ENCODE peak calls at places on chromosomes 4 and X, in four cellular contexts. One of them, this sample, is unnamed.

GRCh38 chrX:128781506-128781905 is 729.3 kb upstream of the ACTRT1 start:
- DNase-seq in NB4: peak; percentile 33
- DNase-seq in CD8-positive, alpha-beta memory T cell: peak; percentile 14
- DNase-seq in cardiac fibroblast: no peak
- DNase-seq in this sample: no peak

GRCh38 chr4:86543560-86544312 is 50.4 kb upstream of the PTPN13 start:
- DNase-seq in NB4: no peak
- DNase-seq in CD8-positive, alpha-beta memory T cell: no peak
- DNase-seq in cardiac fibroblast: peak; percentile 24
- DNase-seq in this sample: peak; percentile 37

GRCh38 chrX:30887721-30888120 is 1.3 kb downstream of the TAB3 start:
- DNase-seq in NB4: no peak
- DNase-seq in CD8-positive, alpha-beta memory T cell: no peak
- DNase-seq in cardiac fibroblast: no peak
- DNase-seq in this sample: no peak

GRCh38 chr4:2095236-2096072 is 36.3 kb downstream of the NAT8L start:
- DNase-seq in NB4: no peak
- DNase-seq in CD8-positive, alpha-beta memory T cell: no peak
- DNase-seq in cardiac fibroblast: no peak
- DNase-seq in this sample: no peak

GRCh38 chr4:54440394-54441223 is 211.5 kb downstream of the PDGFRA start:
- DNase-seq in NB4: peak; percentile 49
- DNase-seq in CD8-positive, alpha-beta memory T cell: no peak
- DNase-seq in cardiac fibroblast: peak; percentile 54
- DNase-seq in this sample: peak; percentile 61

GRCh38 chr4:181018472-181018871 is 1224.7 kb upstream of the TENM3 start:
- DNase-seq in NB4: no peak
- DNase-seq in CD8-positive, alpha-beta memory T cell: no peak
- DNase-seq in cardiac fibroblast: no peak
- DNase-seq in this sample: no peak

GRCh38 chrX:146602246-146602645 is 207.3 kb upstream of the CXorf51B start:
- DNase-seq in NB4: no peak
- DNase-seq in CD8-positive, alpha-beta memory T cell: no peak
- DNase-seq in cardiac fibroblast: no peak
- DNase-seq in this sample: no peak

GRCh38 chrX:119989905-119990408 is 46.4 kb upstream of the NKAP start:
- DNase-seq in NB4: peak; percentile 36
- DNase-seq in CD8-positive, alpha-beta memory T cell: no peak
- DNase-seq in cardiac fibroblast: no peak
- DNase-seq in this sample: no peak

GRCh38 chr4:168167714-168168284 is 75.5 kb downstream of the ANXA10 start:
- DNase-seq in NB4: no peak
- DNase-seq in CD8-positive, alpha-beta memory T cell: no peak
- DNase-seq in cardiac fibroblast: no peak
- DNase-seq in this sample: peak; percentile 31

GRCh38 chr4:5399790-5400421 is 308.5 kb downstream of the EVC2 start:
- DNase-seq in NB4: peak; percentile 52
- DNase-seq in CD8-positive, alpha-beta memory T cell: no peak
- DNase-seq in cardiac fibroblast: peak; percentile 50
- DNase-seq in this sample: peak; percentile 36

GRCh38 chrX:99398578-99398977 is 1011.5 kb downstream of the PCDH19 start:
- DNase-seq in NB4: no peak
- DNase-seq in CD8-positive, alpha-beta memory T cell: no peak
- DNase-seq in cardiac fibroblast: no peak
- DNase-seq in this sample: no peak

GRCh38 chr4:102299708-102300107 is 45.6 kb downstream of the SLC39A8 start:
- DNase-seq in NB4: peak; percentile 47
- DNase-seq in CD8-positive, alpha-beta memory T cell: peak; percentile 21
- DNase-seq in cardiac fibroblast: peak; percentile 74
- DNase-seq in this sample: peak; percentile 75

GRCh38 chrX:149259241-149259640 is 245.9 kb downstream of the IDS start:
- DNase-seq in NB4: no peak
- DNase-seq in CD8-positive, alpha-beta memory T cell: no peak
- DNase-seq in cardiac fibroblast: peak; percentile 6
- DNase-seq in this sample: peak; percentile 17

GRCh38 chrX:9312922-9313867 is 151.7 kb upstream of the TBL1X start:
- DNase-seq in NB4: peak; percentile 60
- DNase-seq in CD8-positive, alpha-beta memory T cell: peak; percentile 52
- DNase-seq in cardiac fibroblast: no peak
- DNase-seq in this sample: no peak

GRCh38 chr4:39036172-39036571 is 4.0 kb upstream of the TMEM156 start:
- DNase-seq in NB4: no peak
- DNase-seq in CD8-positive, alpha-beta memory T cell: no peak
- DNase-seq in cardiac fibroblast: peak; percentile 54
- DNase-seq in this sample: peak; percentile 65

GRCh38 chr4:95294291-95294690 is 254.5 kb downstream of the UNC5C start:
- DNase-seq in NB4: no peak
- DNase-seq in CD8-positive, alpha-beta memory T cell: no peak
- DNase-seq in cardiac fibroblast: no peak
- DNase-seq in this sample: no peak

GRCh38 chrX:73262991-73263390 is 48.3 kb upstream of the NAP1L2 start:
- DNase-seq in NB4: peak; percentile 32
- DNase-seq in CD8-positive, alpha-beta memory T cell: peak; percentile 3
- DNase-seq in cardiac fibroblast: no peak
- DNase-seq in this sample: no peak

GRCh38 chr4:102715057-102715456 is 45.7 kb downstream of the MANBA start:
- DNase-seq in NB4: no peak
- DNase-seq in CD8-positive, alpha-beta memory T cell: no peak
- DNase-seq in cardiac fibroblast: no peak
- DNase-seq in this sample: no peak

GRCh38 chrX:37765507-37765906 is 14.4 kb upstream of the CYBB start:
- DNase-seq in NB4: peak; percentile 84
- DNase-seq in CD8-positive, alpha-beta memory T cell: no peak
- DNase-seq in cardiac fibroblast: no peak
- DNase-seq in this sample: no peak

GRCh38 chrX:139286342-139286741 is 244.2 kb upstream of the F9 start:
- DNase-seq in NB4: no peak
- DNase-seq in CD8-positive, alpha-beta memory T cell: no peak
- DNase-seq in cardiac fibroblast: no peak
- DNase-seq in this sample: no peak

DNA sequence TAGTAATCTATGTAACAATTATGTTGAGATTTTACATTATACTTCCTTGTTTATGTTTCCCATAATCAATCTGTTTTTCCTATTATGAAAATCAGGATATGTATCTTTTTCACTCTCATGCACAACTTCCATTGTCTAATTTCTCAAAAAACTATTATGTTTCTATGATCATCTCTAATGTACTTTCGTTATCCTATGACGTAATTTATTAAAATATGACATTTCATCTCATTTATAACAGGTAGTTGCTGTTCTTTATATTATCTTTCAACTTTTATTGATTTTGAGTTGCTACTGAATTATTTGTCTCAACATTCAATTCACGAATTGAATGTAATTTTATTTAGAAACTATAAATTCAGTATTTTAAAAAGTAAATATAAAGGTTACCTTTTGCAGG is 100.8 kb upstream of the MAGEB18 start:
- DNase-seq in NB4: no peak
- DNase-seq in CD8-positive, alpha-beta memory T cell: no peak
- DNase-seq in cardiac fibroblast: no peak
- DNase-seq in this sample: no peak
- H3K4me3 ChIP-seq in NB4: no peak overlapping the region
- H3K4me3 ChIP-seq in CD8-positive, alpha-beta memory T cell: no peak overlapping the region
- H3K4me3 ChIP-seq in cardiac fibroblast: no peak overlapping the region
- H3K4me3 ChIP-seq in this sample: no peak overlapping the region

DNA sequence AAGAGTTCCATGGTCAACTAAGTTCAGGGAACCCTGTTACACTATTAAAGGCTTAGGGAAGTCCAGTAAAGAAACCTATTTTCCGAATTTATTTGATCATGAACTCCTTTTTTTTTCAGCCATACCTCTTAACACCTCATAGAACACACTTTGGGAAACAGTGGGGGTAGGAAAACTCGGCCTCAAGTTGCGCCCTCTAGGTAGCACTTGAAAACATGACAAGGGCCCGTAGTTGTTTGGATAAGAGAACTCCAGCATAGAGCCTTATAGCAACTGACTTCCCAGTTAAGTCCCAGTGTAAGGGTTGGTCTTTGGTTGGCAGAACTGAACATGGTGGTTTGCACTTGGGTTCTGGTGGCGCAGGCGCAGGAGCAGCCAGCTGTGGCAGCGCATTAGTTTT is 14.4 kb downstream of the OGT start:
- DNase-seq in NB4: no peak
- DNase-seq in CD8-positive, alpha-beta memory T cell: no peak
- DNase-seq in cardiac fibroblast: no peak
- DNase-seq in this sample: no peak
- H3K4me3 ChIP-seq in NB4: no peak overlapping the region
- H3K4me3 ChIP-seq in CD8-positive, alpha-beta memory T cell: no peak overlapping the region
- H3K4me3 ChIP-seq in cardiac fibroblast: no peak overlapping the region
- H3K4me3 ChIP-seq in this sample: no peak overlapping the region

GRCh38 chrX:11663875-11664210 is 1.9 kb downstream of the ARHGAP6 start:
- DNase-seq in NB4: no peak
- DNase-seq in CD8-positive, alpha-beta memory T cell: no peak
- DNase-seq in cardiac fibroblast: no peak
- DNase-seq in this sample: no peak

GRCh38 chrX:11667286-11667685 is 1.6 kb upstream of the ARHGAP6 start:
- DNase-seq in NB4: no peak
- DNase-seq in CD8-positive, alpha-beta memory T cell: no peak
- DNase-seq in cardiac fibroblast: no peak
- DNase-seq in this sample: no peak

GRCh38 chrX:11664211-11664888 is 1.4 kb downstream of the ARHGAP6 start:
- DNase-seq in NB4: no peak
- DNase-seq in CD8-positive, alpha-beta memory T cell: no peak
- DNase-seq in cardiac fibroblast: peak; percentile 22
- DNase-seq in this sample: peak; percentile 11

GRCh38 chrX:11665144-11666040 is at the start of gene ARHGAP6:
- DNase-seq in NB4: no peak
- DNase-seq in CD8-positive, alpha-beta memory T cell: no peak
- DNase-seq in cardiac fibroblast: peak; percentile 72
- DNase-seq in this sample: peak; percentile 62

DNA sequence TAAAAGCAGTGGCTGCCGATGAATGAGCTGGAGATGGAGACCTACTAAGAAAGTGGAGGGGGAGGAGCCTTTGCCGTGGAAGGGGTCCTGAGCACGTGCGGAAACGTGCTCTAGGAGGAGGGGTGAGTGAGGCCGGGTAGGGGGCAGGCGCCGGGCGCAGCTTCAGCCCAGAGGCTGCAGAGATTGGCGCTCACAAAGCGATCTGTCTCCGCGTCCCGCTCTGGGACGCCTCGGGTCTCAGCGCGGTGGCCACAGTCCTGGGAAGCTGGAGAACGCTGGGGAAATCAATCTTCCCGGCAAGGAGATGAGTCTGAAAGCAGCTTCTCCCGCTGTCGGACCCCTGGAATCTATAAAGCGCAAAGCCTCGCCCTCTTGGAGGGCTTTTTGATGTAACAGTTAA is 460 bp upstream of the ARHGAP6 start:
- DNase-seq in NB4: no peak
- DNase-seq in CD8-positive, alpha-beta memory T cell: no peak
- DNase-seq in cardiac fibroblast: peak; percentile 2
- DNase-seq in this sample: no peak
- H3K4me3 ChIP-seq in NB4: no peak overlapping the region
- H3K4me3 ChIP-seq in CD8-positive, alpha-beta memory T cell: no peak overlapping the region
- H3K4me3 ChIP-seq in cardiac fibroblast: peak overlapping the region; percentile 45
- H3K4me3 ChIP-seq in this sample: peak overlapping the region; percentile 56

DNA sequence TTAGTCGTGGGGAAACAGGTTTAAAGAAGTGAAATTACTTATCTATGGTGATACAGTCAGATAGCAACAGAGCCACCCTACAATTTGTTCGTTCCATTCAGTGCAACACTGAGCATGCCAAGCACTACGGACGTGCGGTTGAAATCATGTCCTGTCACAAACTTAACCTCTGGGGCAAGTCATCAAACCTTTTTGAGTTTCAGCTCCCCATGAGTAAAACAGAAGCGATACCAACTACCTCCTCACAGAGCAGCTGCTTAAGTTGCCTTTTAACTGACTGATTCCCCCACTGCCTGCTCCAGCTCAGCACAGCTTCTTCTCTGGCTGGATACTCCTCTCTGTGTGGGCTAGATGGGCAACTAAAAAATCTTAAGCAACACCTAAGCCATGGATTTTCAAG is 36.0 kb downstream of the LHFPL1 start:
- DNase-seq in NB4: no peak
- DNase-seq in CD8-positive, alpha-beta memory T cell: no peak
- DNase-seq in cardiac fibroblast: no peak
- DNase-seq in this sample: no peak
- H3K4me3 ChIP-seq in NB4: no peak overlapping the region
- H3K4me3 ChIP-seq in CD8-positive, alpha-beta memory T cell: no peak overlapping the region
- H3K4me3 ChIP-seq in cardiac fibroblast: no peak overlapping the region
- H3K4me3 ChIP-seq in this sample: no peak overlapping the region

GRCh38 chrX:13198762-13199064 is 121.1 kb downstream of the ATXN3L start:
- DNase-seq in NB4: no peak
- DNase-seq in CD8-positive, alpha-beta memory T cell: no peak
- DNase-seq in cardiac fibroblast: no peak
- DNase-seq in this sample: no peak
- H3K4me3 ChIP-seq in NB4: no peak overlapping the region
- H3K4me3 ChIP-seq in CD8-positive, alpha-beta memory T cell: no peak overlapping the region
- H3K4me3 ChIP-seq in cardiac fibroblast: no peak overlapping the region
- H3K4me3 ChIP-seq in this sample: no peak overlapping the region

DNA sequence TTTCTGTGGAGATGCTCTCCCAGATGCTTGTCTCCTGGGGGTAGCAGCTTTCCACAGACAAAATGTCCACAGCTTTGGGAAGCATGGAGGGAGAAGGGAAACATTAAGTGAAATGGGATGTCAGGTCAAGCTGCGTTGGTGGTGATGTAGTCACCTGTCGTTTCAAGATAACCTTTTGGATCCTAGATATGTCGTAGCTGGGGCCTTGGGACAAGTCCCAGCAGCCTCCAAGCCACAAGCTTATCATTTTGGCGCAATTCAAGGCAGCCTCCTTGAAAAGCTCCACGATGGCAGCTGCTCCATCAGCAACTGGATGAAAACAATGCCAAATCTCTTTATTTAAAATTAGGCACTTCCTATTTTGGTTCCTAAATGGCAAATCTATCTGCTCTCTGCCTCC is 52.0 kb downstream of the RTL9 start:
- DNase-seq in NB4: no peak
- DNase-seq in CD8-positive, alpha-beta memory T cell: no peak
- DNase-seq in cardiac fibroblast: no peak
- DNase-seq in this sample: no peak
- H3K4me3 ChIP-seq in NB4: no peak overlapping the region
- H3K4me3 ChIP-seq in CD8-positive, alpha-beta memory T cell: no peak overlapping the region
- H3K4me3 ChIP-seq in cardiac fibroblast: no peak overlapping the region
- H3K4me3 ChIP-seq in this sample: no peak overlapping the region

GRCh38 chr4:82436130-82436529 is 5.7 kb downstream of the ENOPH1 start:
- DNase-seq in NB4: no peak
- DNase-seq in CD8-positive, alpha-beta memory T cell: no peak
- DNase-seq in cardiac fibroblast: no peak
- DNase-seq in this sample: no peak

GRCh38 chr4:82439088-82439487 is 8.7 kb downstream of the ENOPH1 start:
- DNase-seq in NB4: no peak
- DNase-seq in CD8-positive, alpha-beta memory T cell: no peak
- DNase-seq in cardiac fibroblast: no peak
- DNase-seq in this sample: no peak

GRCh38 chr4:82434949-82435348 is 4.6 kb downstream of the ENOPH1 start:
- DNase-seq in NB4: no peak
- DNase-seq in CD8-positive, alpha-beta memory T cell: no peak
- DNase-seq in cardiac fibroblast: no peak
- DNase-seq in this sample: no peak

GRCh38 chr4:82437285-82438005 is 7.1 kb downstream of the ENOPH1 start:
- DNase-seq in NB4: no peak
- DNase-seq in CD8-positive, alpha-beta memory T cell: no peak
- DNase-seq in cardiac fibroblast: peak; percentile 31
- DNase-seq in this sample: peak; percentile 40

DNA sequence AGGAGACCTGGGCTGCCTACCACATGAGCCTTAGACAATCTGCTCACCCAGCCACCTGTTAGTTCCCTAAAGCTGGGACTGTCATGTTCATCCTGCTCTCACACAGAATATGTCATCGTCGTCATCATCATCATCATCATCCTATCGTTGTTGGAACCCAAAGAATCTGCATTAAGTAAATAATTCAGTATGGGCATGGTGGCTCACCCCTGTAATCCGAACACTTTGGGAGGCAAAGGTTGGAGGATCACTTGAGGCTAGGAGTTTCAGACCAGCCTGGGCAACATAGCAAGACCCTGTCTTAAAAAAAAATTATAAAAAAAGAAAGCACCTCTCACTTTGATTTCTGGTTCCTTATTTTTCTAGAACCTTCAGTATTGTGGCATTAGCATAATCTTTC is 6.4 kb downstream of the ENOPH1 start:
- DNase-seq in NB4: no peak
- DNase-seq in CD8-positive, alpha-beta memory T cell: no peak
- DNase-seq in cardiac fibroblast: no peak
- DNase-seq in this sample: no peak
- H3K4me3 ChIP-seq in NB4: no peak overlapping the region
- H3K4me3 ChIP-seq in CD8-positive, alpha-beta memory T cell: no peak overlapping the region
- H3K4me3 ChIP-seq in cardiac fibroblast: no peak overlapping the region
- H3K4me3 ChIP-seq in this sample: no peak overlapping the region

This sample was measured in fibroblast of pulmonary artery.